ENCODE peak calls at places on chromosomes 1 and 21, in nine cellular contexts. L, T, I, G, S, Q, F, W and Y are unnamed samples.

GRCh38 chr1:102776074-102776473 is 332.2 kb downstream of the COL11A1 start:
- DNase-seq in F (no peak), Q (no peak), T (no peak), G (peak), I (peak), W (no peak), S (no peak), L (no peak), Y (peak)

GRCh38 chr1:10823000-10823401 is 26.6 kb upstream of the CASZ1 start:
- DNase-seq in G (no peak), L (no peak), W (no peak), Q (no peak), S (no peak), I (no peak), T (peak), F (no peak), Y (peak)

GRCh38 chr1:43256675-43257570 is 12.9 kb upstream of the TMEM125 start:
- DNase-seq in F (no peak), I (no peak), W (no peak), T (no peak), S (no peak), G (no peak), L (no peak), Q (peak), Y (no peak)

GRCh38 chr1:209576392-209576791 is 7.1 kb upstream of the CAMK1G start:
- DNase-seq in I (no peak), W (no peak), G (no peak), T (no peak), L (no peak), Q (no peak), S (no peak), F (no peak), Y (no peak)

GRCh38 chr1:2862441-2863148 is 61.1 kb upstream of the TTC34 start:
- DNase-seq in Q (no peak), I (no peak), S (no peak), T (peak), L (no peak), W (no peak), G (no peak), F (no peak), Y (no peak)

GRCh38 chr1:13699936-13700520 is at the start of gene PRDM2:
- DNase-seq in S (no peak), F (peak), L (peak), T (peak), I (peak), G (peak), W (peak), Q (no peak), Y (peak)

GRCh38 chr1:212482352-212483153 is 49.8 kb downstream of the NENF start:
- DNase-seq in F (no peak), I (no peak), W (peak), Q (peak), S (no peak), L (peak), G (no peak), T (no peak), Y (no peak)

GRCh38 chr1:86849756-86850155 is 64.2 kb downstream of the SELENOF start:
- DNase-seq in W (no peak), S (no peak), I (no peak), L (no peak), F (no peak), T (no peak), G (no peak), Q (no peak), Y (no peak)

GRCh38 chr1:53182688-53183276 is 13.8 kb upstream of the CPT2 start:
- DNase-seq in I (no peak), L (no peak), W (no peak), Q (no peak), T (no peak), S (no peak), G (no peak), F (no peak), Y (no peak)

GRCh38 chr1:44436401-44437394 is 31.6 kb downstream of the RNF220 start:
- DNase-seq in G (peak), Q (peak), L (no peak), S (no peak), T (no peak), I (no peak), F (no peak), W (no peak), Y (peak)

GRCh38 chr1:12539705-12540579 is 78.1 kb downstream of the DHRS3 start:
- DNase-seq in T (peak), G (peak), Q (peak), W (peak), S (no peak), L (peak), I (no peak), F (no peak), Y (no peak)

GRCh38 chr1:103341377-103341880 is 184.1 kb upstream of the RNPC3 start:
- DNase-seq in I (no peak), Q (no peak), W (no peak), S (no peak), L (no peak), F (no peak), G (no peak), T (no peak), Y (no peak)

GRCh38 chr1:53381790-53382401 is 54.0 kb upstream of the LRP8 start:
- DNase-seq in G (no peak), S (no peak), T (no peak), L (peak), Q (peak), F (no peak), W (peak), I (no peak), Y (no peak)

GRCh38 chr1:169031566-169032224 is 74.8 kb upstream of the ATP1B1 start:
- DNase-seq in T (no peak), G (no peak), F (no peak), Q (no peak), W (no peak), S (no peak), L (peak), I (no peak), Y (no peak)

GRCh38 chr21:35179990-35180557 is 131.0 kb upstream of the RUNX1 start:
- DNase-seq in G (no peak), I (no peak), Q (peak), T (no peak), L (peak), W (peak), F (no peak), S (no peak), Y (no peak)

GRCh38 chr1:244678687-244679086 is 25.8 kb downstream of the DESI2 start:
- DNase-seq in L (no peak), W (no peak), T (no peak), S (no peak), Q (no peak), F (no peak), G (no peak), I (peak), Y (no peak)

GRCh38 chr1:229716064-229716463 is 90.0 kb downstream of the URB2 start:
- DNase-seq in W (no peak), S (no peak), I (no peak), F (no peak), T (no peak), Q (no peak), L (peak), G (peak), Y (no peak)

GRCh38 chr1:110485725-110486124 is 33.2 kb downstream of the KCNA10 start:
- DNase-seq in Q (no peak), W (no peak), I (no peak), G (no peak), F (no peak), T (no peak), L (no peak), S (no peak), Y (no peak)

GRCh38 chr1:168230709-168231108 is 4.9 kb downstream of the SFT2D2 start:
- DNase-seq in L (no peak), I (no peak), S (no peak), G (peak), T (no peak), Q (peak), F (no peak), W (no peak), Y (no peak)

GRCh38 chr1:61131716-61132115 is 49.4 kb downstream of the NFIA start:
- DNase-seq in Q (no peak), T (no peak), S (no peak), G (no peak), L (peak), I (peak), F (no peak), W (no peak), Y (peak)

GRCh38 chr1:27071049-27071416 is 58.4 kb upstream of the TENT5B start:
- DNase-seq in S (no peak), T (no peak), Q (peak), F (no peak), I (no peak), W (no peak), G (peak), L (peak), Y (peak)

GRCh38 chr1:90964444-90965035 is 57.3 kb downstream of the ZNF644 start:
- DNase-seq in T (no peak), G (peak), L (peak), F (no peak), I (peak), S (no peak), Q (peak), W (peak), Y (peak)

GRCh38 chr1:155717041-155717440 is 28.1 kb downstream of the DAP3 start:
- DNase-seq in Q (no peak), G (no peak), T (no peak), I (no peak), F (no peak), W (no peak), L (no peak), S (peak), Y (no peak)

GRCh38 chr1:224623743-224624333 is 7.7 kb downstream of the CNIH3 start:
- DNase-seq in W (peak), T (no peak), S (no peak), I (no peak), L (peak), Q (peak), F (peak), G (peak), Y (no peak)

GRCh38 chr1:86061660-86062059 is 94.9 kb downstream of the COL24A1 start:
- DNase-seq in G (no peak), T (no peak), F (no peak), I (no peak), S (no peak), W (no peak), L (peak), Q (no peak), Y (no peak)

GRCh38 chr1:245871881-245872280 is 635.2 kb downstream of the SMYD3 start:
- DNase-seq in T (no peak), I (no peak), Q (peak), L (peak), F (no peak), G (no peak), W (peak), S (no peak), Y (no peak)

GRCh38 chr1:183622013-183622412 is 13.6 kb downstream of the ARPC5 start:
- DNase-seq in W (no peak), F (no peak), I (no peak), G (no peak), S (no peak), L (no peak), Q (no peak), T (no peak), Y (no peak)

GRCh38 chr1:115811140-115811828 is 29.6 kb downstream of the NHLH2 start:
- DNase-seq in L (no peak), F (no peak), S (no peak), T (no peak), G (no peak), W (no peak), I (no peak), Q (no peak), Y (no peak)

GRCh38 chr1:61436491-61437120 is 288.3 kb downstream of the TM2D1 start:
- DNase-seq in T (no peak), L (no peak), W (no peak), G (no peak), S (no peak), F (no peak), I (no peak), Q (peak), Y (no peak)

GRCh38 chr1:243343970-243344749 is 88.3 kb downstream of the SDCCAG8 start:
- DNase-seq in T (no peak), G (peak), I (peak), W (peak), F (no peak), L (peak), Q (peak), S (no peak), Y (peak)

GRCh38 chr21:45439171-45439872 is 34.4 kb downstream of the COL18A1 start:
- DNase-seq in I (peak), W (peak), F (peak), G (peak), L (peak), T (peak), S (peak), Q (peak), Y (peak)